ENCODE peak calls at places on chromosomes 16 and 17, in five cellular contexts. B is mammary epithelial cell; R is left ventricle myocardium inferior; V is CD4-positive, alpha-beta memory T cell; M is COR-L47. G is an unnamed sample.

GRCh38 chr17:76878568-76878967 is 10.4 kb downstream of the MGAT5B start:
- DNase-seq in B (no peak), R (no peak), V (no peak), M (no peak), G (no peak)

GRCh38 chr17:80949451-80950421 is 41.9 kb upstream of the CHMP6 start:
- DNase-seq in B (no peak), R (no peak), V (no peak), M (no peak), G (no peak)

GRCh38 chr17:17613708-17614114 is 22.2 kb upstream of the PEMT start:
- DNase-seq in B (peak; percentile 62), R (no peak), V (peak; percentile 47), M (no peak), G (peak; percentile 9)

GRCh38 chr16:15055141-15056053 is 477 bp downstream of the NTAN1 start:
- DNase-seq in B (peak; percentile 8), R (no peak), V (no peak), M (peak; percentile 58), G (no peak)

GRCh38 chr17:40348562-40349476 is 15.7 kb downstream of the GJD3 start:
- DNase-seq in B (no peak), R (peak; percentile 79), V (no peak), M (peak; percentile 87), G (peak; percentile 64)

GRCh38 chr16:82991941-82992675 is 365.3 kb downstream of the CDH13 start:
- DNase-seq in B (no peak), R (no peak), V (no peak), M (no peak), G (no peak)

GRCh38 chr17:3920940-3921852 is 4.9 kb upstream of the P2RX1 start:
- DNase-seq in B (no peak), R (no peak), V (no peak), M (no peak), G (no peak)

GRCh38 chr16:78005881-78006280 is 16.5 kb upstream of the CLEC3A start:
- DNase-seq in B (no peak), R (no peak), V (no peak), M (peak; percentile 42), G (no peak)

GRCh38 chr17:7226721-7227710 is 7.3 kb downstream of the ACADVL start:
- DNase-seq in B (no peak), R (no peak), V (no peak), M (no peak), G (no peak)

GRCh38 chr17:68807998-68808772 is 147.0 kb downstream of the ABCA8 start:
- DNase-seq in B (no peak), R (no peak), V (no peak), M (no peak), G (no peak)

GRCh38 chr17:4026255-4026654 is 62.0 kb upstream of the ATP2A3 start:
- DNase-seq in B (no peak), R (no peak), V (no peak), M (no peak), G (no peak)

GRCh38 chr17:80545499-80545826 is 825 bp downstream of the RPTOR start:
- DNase-seq in B (peak; percentile 2), R (no peak), V (no peak), M (no peak), G (no peak)

GRCh38 chr16:79011282-79011681 is 589.3 kb downstream of the MAF start:
- DNase-seq in B (no peak), R (no peak), V (no peak), M (no peak), G (no peak)

GRCh38 chr16:24488045-24488444 is 51.3 kb upstream of the RBBP6 start:
- DNase-seq in B (no peak), R (no peak), V (no peak), M (no peak), G (no peak)

GRCh38 chr16:85197611-85198566 is 85.6 kb upstream of the CIBAR2 start:
- DNase-seq in B (no peak), R (no peak), V (no peak), M (no peak), G (no peak)